ENCODE peak calls at places on chromosomes 1 and 21, in four cellular contexts. S is fibroblast of the aortic adventitia, J is psoas muscle, Y is IMR-90. E is an unnamed sample.

GRCh38 chr1:113946668-113947387 is 17.7 kb downstream of the HIPK1 start:
- DNase-seq in S (no peak), J (no peak), Y (peak; percentile 22), E (no peak)

GRCh38 chr1:29272171-29272907 is 36.0 kb downstream of the PTPRU start:
- DNase-seq in S (peak; percentile 37), J (no peak), Y (no peak), E (no peak)

GRCh38 chr1:89169166-89169565 is 6.6 kb downstream of the GBP7 start:
- DNase-seq in S (no peak), J (no peak), Y (no peak), E (no peak)

GRCh38 chr1:161506336-161507223 is 1.3 kb downstream of the FCGR2A start:
- DNase-seq in S (peak; percentile 14), J (no peak), Y (peak; percentile 54), E (peak; percentile 24)

GRCh38 chr1:1432566-1432950 is 2.9 kb upstream of the VWA1 start:
- DNase-seq in S (no peak), J (no peak), Y (no peak), E (no peak)

GRCh38 chr1:171152533-171152932 is 32.6 kb upstream of the FMO2 start:
- DNase-seq in S (no peak), J (no peak), Y (no peak), E (no peak)

GRCh38 chr1:62022348-62022747 is 172.3 kb upstream of the L1TD1 start:
- DNase-seq in S (no peak), J (no peak), Y (no peak), E (no peak)

GRCh38 chr1:220157738-220158137 is 63.8 kb downstream of the IARS2 start:
- DNase-seq in S (no peak), J (no peak), Y (no peak), E (no peak)

GRCh38 chr1:113438505-113439271 is 48.4 kb downstream of the MAGI3 start:
- DNase-seq in S (no peak), J (no peak), Y (no peak), E (no peak)

GRCh38 chr1:101190441-101190840 is 46.4 kb upstream of the S1PR1 start:
- DNase-seq in S (peak; percentile 87), J (no peak), Y (peak; percentile 68), E (peak; percentile 34)

GRCh38 chr21:29164330-29164942 is 34.0 kb downstream of the MAP3K7CL start:
- DNase-seq in S (peak; percentile 93), J (no peak), Y (peak; percentile 91), E (peak; percentile 95)

GRCh38 chr1:27963393-27963792 is 3.6 kb downstream of the XKR8 start:
- DNase-seq in S (no peak), J (no peak), Y (no peak), E (no peak)

GRCh38 chr1:42137766-42138165 is 15.4 kb upstream of the GUCA2B start:
- DNase-seq in S (no peak), J (no peak), Y (no peak), E (no peak)

GRCh38 chr1:201265771-201266170 is 17.5 kb upstream of the PKP1 start:
- DNase-seq in S (peak; percentile 25), J (no peak), Y (peak; percentile 36), E (no peak)

GRCh38 chr1:157948547-157949152 is 44.8 kb upstream of the KIRREL1 start:
- DNase-seq in S (peak; percentile 50), J (no peak), Y (peak; percentile 42), E (peak; percentile 47)

GRCh38 chr1:5265416-5266075 is 611.1 kb downstream of the AJAP1 start:
- DNase-seq in S (no peak), J (no peak), Y (no peak), E (no peak)

GRCh38 chr1:37147397-37147831 is 113.1 kb upstream of the GRIK3 start:
- DNase-seq in S (no peak), J (no peak), Y (no peak), E (no peak)

GRCh38 chr1:235841938-235842545 is 24.7 kb downstream of the LYST start:
- DNase-seq in S (no peak), J (no peak), Y (no peak), E (no peak)

GRCh38 chr1:187842406-187843165 is 1013.8 kb downstream of the PLA2G4A start:
- DNase-seq in S (peak; percentile 4), J (no peak), Y (peak; percentile 16), E (no peak)

GRCh38 chr21:40143822-40144525 is 276.7 kb downstream of the PCP4 start:
- DNase-seq in S (peak; percentile 14), J (no peak), Y (peak; percentile 18), E (peak; percentile 55)

GRCh38 chr1:204323887-204324286 is 35.8 kb downstream of the PLEKHA6 start:
- DNase-seq in S (no peak), J (no peak), Y (peak; percentile 88), E (peak; percentile 52)

GRCh38 chr1:186250529-186250928 is 124.5 kb downstream of the TPR start:
- DNase-seq in S (no peak), J (no peak), Y (no peak), E (no peak)
- TF ChIP-seq CTCF in S (no peak), J (no peak), Y (no peak), E (no peak)

GRCh38 chr1:56961426-56961825 is 4.4 kb downstream of the C8B start:
- DNase-seq in S (no peak), J (no peak), Y (no peak), E (no peak)

GRCh38 chr1:56953386-56953785 is 12.4 kb downstream of the C8B start:
- DNase-seq in S (no peak), J (no peak), Y (no peak), E (no peak)

GRCh38 chr1:56963667-56964066 is 2.1 kb downstream of the C8B start:
- DNase-seq in S (peak; percentile 31), J (no peak), Y (no peak), E (peak; percentile 9)

GRCh38 chr1:56954664-56955063 is 11.2 kb downstream of the C8B start:
- DNase-seq in S (no peak), J (no peak), Y (no peak), E (no peak)

DNA sequence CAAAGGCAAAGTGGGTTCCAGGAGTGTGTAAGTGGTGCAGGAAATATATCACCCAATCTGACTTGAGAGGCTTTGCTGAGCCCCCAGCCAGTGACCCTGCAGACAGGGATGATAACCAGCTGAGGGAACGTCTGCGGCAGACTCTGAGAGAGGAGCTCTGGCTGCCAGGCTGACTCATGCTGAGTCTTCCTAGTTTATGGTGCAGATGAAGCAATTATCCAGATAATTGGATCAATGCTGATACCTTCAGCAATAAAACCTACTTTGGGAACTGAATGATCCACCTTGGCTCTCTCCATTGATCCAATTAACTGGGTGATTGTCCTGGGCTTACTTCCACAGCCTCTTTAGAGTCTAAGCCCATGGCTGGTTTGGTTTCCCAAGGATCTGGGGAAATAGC is 7.3 kb downstream of the C8B start:
- DNase-seq in S (peak; percentile 51), J (no peak), Y (peak; percentile 35), E (peak; percentile 15)
- TF ChIP-seq CTCF in S (no peak), J (no peak), Y (no peak), E (no peak)

GRCh38 chr1:169117599-169117998 is 11.1 kb downstream of the ATP1B1 start:
- DNase-seq in S (no peak), J (no peak), Y (peak; percentile 72), E (no peak)
- TF ChIP-seq CTCF in S (no peak), J (no peak), Y (no peak), E (no peak)

DNA sequence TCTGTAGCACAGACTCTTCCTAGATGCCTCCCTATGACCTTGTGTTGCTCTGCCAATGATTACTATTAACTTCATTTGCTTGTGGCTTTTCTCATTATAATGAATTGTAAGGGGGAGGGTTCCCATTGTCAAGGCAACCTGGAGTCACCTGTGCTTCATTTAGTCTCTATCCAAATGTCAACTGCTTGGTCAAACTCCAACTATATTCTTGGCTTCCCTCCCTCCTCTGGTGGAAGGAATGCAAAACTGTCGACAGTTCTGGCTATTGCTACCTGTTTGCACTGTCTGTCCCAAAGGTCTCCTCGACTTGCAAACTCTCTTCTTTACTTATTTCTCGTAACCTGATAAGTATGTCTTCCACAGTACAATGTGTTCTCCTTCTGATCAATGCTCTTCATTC is 100.3 kb downstream of the CACNA1E start:
- DNase-seq in S (no peak), J (no peak), Y (no peak), E (no peak)
- TF ChIP-seq CTCF in S (no peak), J (peak; percentile 18), Y (no peak), E (no peak)

GRCh38 chr21:44892536-44893277 is 19.2 kb upstream of the PTTG1IP start:
- DNase-seq in S (peak; percentile 63), J (peak; percentile 80), Y (peak; percentile 19), E (peak; percentile 64)
- TF ChIP-seq CTCF in S (peak; percentile 97), J (peak; percentile 78), Y (peak; percentile 73), E (peak; percentile 97)

E was measured in cardiac fibroblast.